ENCODE peak calls at places on chromosomes 6 and 20, in five cellular contexts. G is iris pigment epithelial cell; V is stimulated activated CD4-positive, alpha-beta T cell treated with anti-CD3 and anti-CD28 coated beads, TNF-alpha, amount 100 ng/mL, for 1 hour; T is GOT3; W is RKO. H is an unnamed sample.

GRCh38 chr6:123338394-123338793 is 298.4 kb downstream of the TRDN start:
- DNase-seq in G (no peak), V (no peak), T (no peak), W (no peak), H (no peak)

GRCh38 chr6:167855825-167856425 is 29.2 kb downstream of the AFDN start:
- DNase-seq in G (peak), V (no peak), T (no peak), W (peak), H (no peak)

GRCh38 chr20:45337367-45338120 is 10.7 kb downstream of the SDC4 start:
- DNase-seq in G (peak), V (no peak), T (peak), W (no peak), H (no peak)

GRCh38 chr20:3767434-3768341 is at the start of gene ADISSP:
- DNase-seq in G (peak), V (peak), T (peak), W (peak), H (peak)

GRCh38 chr20:18276821-18277220 is 11.5 kb upstream of the ZNF133 start:
- DNase-seq in G (peak), V (peak), T (peak), W (peak), H (peak)

GRCh38 chr6:129492260-129492659 is 217.7 kb downstream of the ARHGAP18 start:
- DNase-seq in G (no peak), V (no peak), T (no peak), W (no peak), H (no peak)

GRCh38 chr6:36560822-36561221 is 13.5 kb upstream of the STK38 start:
- DNase-seq in G (no peak), V (no peak), T (no peak), W (no peak), H (no peak)

GRCh38 chr6:22828179-22829062 is 259.1 kb downstream of the HDGFL1 start:
- DNase-seq in G (peak), V (no peak), T (no peak), W (peak), H (no peak)

GRCh38 chr6:22302828-22303227 is 6.0 kb upstream of the PRL start:
- DNase-seq in G (peak), V (no peak), T (no peak), W (no peak), H (no peak)

GRCh38 chr6:31203345-31203979 is 33.0 kb upstream of the POU5F1 start:
- DNase-seq in G (peak), V (no peak), T (no peak), W (peak), H (no peak)

GRCh38 chr6:83546636-83547035 is 34.3 kb downstream of the PRSS35 start:
- DNase-seq in G (peak), V (no peak), T (no peak), W (no peak), H (no peak)

GRCh38 chr6:46128476-46128875 is 1.3 kb upstream of the ENPP4 start:
- DNase-seq in G (no peak), V (no peak), T (no peak), W (no peak), H (no peak)

GRCh38 chr6:33092385-33092784 is 16.6 kb downstream of the HLA-DPB1 start:
- DNase-seq in G (no peak), V (no peak), T (no peak), W (no peak), H (no peak)

GRCh38 chr6:14975124-14975815 is 270.6 kb upstream of the JARID2 start:
- DNase-seq in G (no peak), V (no peak), T (no peak), W (peak), H (no peak)

GRCh38 chr6:49556429-49556837 is 6.0 kb downstream of the C6orf141 start:
- DNase-seq in G (peak), V (no peak), T (no peak), W (peak), H (no peak)

GRCh38 chr6:161215193-161215592 is 58.7 kb downstream of the AGPAT4 start:
- DNase-seq in G (peak), V (no peak), T (no peak), W (peak), H (no peak)

GRCh38 chr20:25683050-25683449 is 13.6 kb downstream of the ZNF337 start:
- DNase-seq in G (no peak), V (no peak), T (no peak), W (no peak), H (no peak)

GRCh38 chr6:63637865-63638445 is 2.4 kb downstream of the PHF3 start:
- DNase-seq in G (peak), V (no peak), T (no peak), W (peak), H (no peak)

GRCh38 chr6:129510930-129511329 is 199.0 kb downstream of the ARHGAP18 start:
- DNase-seq in G (no peak), V (no peak), T (no peak), W (no peak), H (no peak)

GRCh38 chr20:35340436-35340835 is 48.2 kb upstream of the FAM83C start:
- DNase-seq in G (no peak), V (no peak), T (no peak), W (no peak), H (no peak)

GRCh38 chr6:96794980-96795379 is 42.3 kb downstream of the GPR63 start:
- DNase-seq in G (peak), V (no peak), T (no peak), W (no peak), H (no peak)

GRCh38 chr6:34284563-34285545 is 36.0 kb upstream of the SMIM29 start:
- DNase-seq in G (peak), V (no peak), T (no peak), W (no peak), H (no peak)

GRCh38 chr6:157912326-157912725 is 69.3 kb upstream of the SYNJ2 start:
- DNase-seq in G (peak), V (no peak), T (no peak), W (no peak), H (no peak)

GRCh38 chr6:81995548-81996289 is 243.2 kb upstream of the TENT5A start:
- DNase-seq in G (peak), V (no peak), T (no peak), W (no peak), H (no peak)

GRCh38 chr6:43913388-43914271 is 143.6 kb downstream of the VEGFA start:
- DNase-seq in G (peak), V (no peak), T (no peak), W (peak), H (no peak)

GRCh38 chr20:41027366-41027765 is 1.3 kb upstream of the TOP1 start:
- DNase-seq in G (no peak), V (no peak), T (no peak), W (no peak), H (no peak)

GRCh38 chr6:34671801-34672656 is 24.5 kb downstream of the ILRUN start:
- DNase-seq in G (peak), V (peak), T (no peak), W (peak), H (peak)

GRCh38 chr6:10855233-10855632 is 16.9 kb upstream of the MAK start:
- DNase-seq in G (no peak), V (no peak), T (no peak), W (no peak), H (no peak)

H was measured in activated B cell treated with CpG ODN at 0.5 μM for 24 hours.